ENCODE peak calls at places on chromosomes 12 and 14, in four cellular contexts. S is stimulated activated effector memory CD8-positive, alpha-beta T cell treated with anti-CD3 and anti-CD28 coated beads, Interleukin-12 subunit alpha, Interleukin-12 subunit beta, amount 100 ng/mL, for 72 hours; G is lower lobe of right lung; W is activated naive CD4-positive, alpha-beta T cell treated with anti-CD3 and anti-CD28 coated beads, Interleukin-2, amount 10 ng/mL, durations not matched to agents 7 days and 5 days. B is an unnamed sample.
A peak's percentile ranks its signal among the peaks of the same experiment; 100 is the strongest.

GRCh38 chr12:56900583-56900982 is 33.6 kb downstream of the SDR9C7 start:
- DNase-seq in W (no peak), S (no peak), G (no peak), B (no peak)

GRCh38 chr14:104085889-104086201 is 345 bp downstream of the ASPG start:
- DNase-seq in G (peak; percentile 48), W (no peak), S (no peak), B (peak; percentile 13)

GRCh38 chr12:102468261-102468940 is 12.0 kb downstream of the IGF1 start:
- DNase-seq in W (no peak), S (no peak), G (no peak), B (no peak)

GRCh38 chr12:81863406-81863805 is 104.3 kb upstream of the PPFIA2 start:
- DNase-seq in S (no peak), G (no peak), W (no peak), B (no peak)

GRCh38 chr14:73723799-73724621 is 9.8 kb upstream of the PNMA1 start:
- DNase-seq in W (no peak), G (peak; percentile 79), S (no peak), B (no peak)

GRCh38 chr12:122368361-122369073 is 54.0 kb downstream of the CLIP1 start:
- DNase-seq in G (no peak), W (no peak), S (no peak), B (no peak)

GRCh38 chr12:64995831-64996230 is 125.3 kb downstream of the WIF1 start:
- DNase-seq in G (no peak), S (no peak), W (no peak), B (no peak)

GRCh38 chr12:58268080-58268479 is 326.7 kb downstream of the ATP23 start:
- DNase-seq in W (no peak), S (no peak), G (no peak), B (no peak)

B was measured in GM12891.